ENCODE peak calls at places on chromosomes 7 and 10, in four cellular contexts. F is gastrocnemius medialis, G is left ventricle myocardium inferior, L is suprapubic skin. A is an unnamed sample.

GRCh38 chr7:53485354-53485753 is 449.9 kb downstream of the POM121L12 start:
- DNase-seq in F (no peak), G (no peak), L (no peak), A (no peak)

GRCh38 chr10:14146005-14146404 is 184.7 kb downstream of the FRMD4A start:
- DNase-seq in F (no peak), G (no peak), L (no peak), A (peak; percentile 83)

GRCh38 chr7:67484244-67484751 is 487.7 kb downstream of the TYW1 start:
- DNase-seq in F (peak; percentile 30), G (peak; percentile 23), L (no peak), A (peak; percentile 66)

GRCh38 chr10:75043256-75044121 is 68.0 kb upstream of the SAMD8 start:
- DNase-seq in F (no peak), G (no peak), L (no peak), A (no peak)

GRCh38 chr7:95026421-95027072 is 119.2 kb downstream of the PPP1R9A start:
- DNase-seq in F (no peak), G (no peak), L (no peak), A (no peak)

GRCh38 chr7:127769696-127770400 is 117.9 kb downstream of the SND1 start:
- DNase-seq in F (no peak), G (no peak), L (no peak), A (peak; percentile 16)

GRCh38 chr7:80387634-80388033 is 124.2 kb downstream of the GNAT3 start:
- DNase-seq in F (no peak), G (no peak), L (no peak), A (no peak)

GRCh38 chr10:63699785-63700184 is 178.6 kb downstream of the REEP3 start:
- DNase-seq in F (no peak), G (no peak), L (no peak), A (peak; percentile 75)

GRCh38 chr10:129438024-129438423 is 29.0 kb upstream of the MGMT start:
- DNase-seq in F (no peak), G (no peak), L (no peak), A (no peak)

GRCh38 chr10:75959209-75959608 is 527.8 kb downstream of the LRMDA start:
- DNase-seq in F (no peak), G (no peak), L (no peak), A (peak; percentile 95)

GRCh38 chr10:133241501-133242205 is 4.0 kb downstream of the VENTX start:
- DNase-seq in F (no peak), G (no peak), L (no peak), A (no peak)

GRCh38 chr10:133245439-133246235 is 8.0 kb downstream of the VENTX start:
- DNase-seq in F (no peak), G (no peak), L (no peak), A (no peak)

GRCh38 chr10:133242611-133243356 is 5.1 kb downstream of the VENTX start:
- DNase-seq in F (no peak), G (no peak), L (no peak), A (no peak)

GRCh38 chr10:133246236-133246626 is 8.6 kb downstream of the VENTX start:
- DNase-seq in F (no peak), G (no peak), L (no peak), A (no peak)

GRCh38 chr10:133243593-133243992 is 5.9 kb downstream of the VENTX start:
- DNase-seq in F (no peak), G (no peak), L (no peak), A (no peak)
- H3K27me3 ChIP-seq in F (peaks cover 36% of the 10 kb centered on the region), G (peaks cover 100% of the 10 kb centered on the region), L (peaks cover 98% of the 10 kb centered on the region), A (peaks cover 12% of the 10 kb centered on the region)

GRCh38 chr10:12214763-12215218 is 18.8 kb downstream of the CDC123 start:
- DNase-seq in F (no peak), G (no peak), L (no peak), A (peak; percentile 71)
- TF ChIP-seq CTCF in F (peak; percentile 24), G (peak; percentile 77), L (peak; percentile 65), A (peak; percentile 61)

GRCh38 chr7:29196971-29197370 is 2.4 kb downstream of the CHN2 start:
- DNase-seq in F (no peak), G (no peak), L (no peak), A (no peak)
- H3K27me3 ChIP-seq in F (peaks cover 5% of the 10 kb centered on the region), G (peaks cover 31% of the 10 kb centered on the region), L (peaks cover 26% of the 10 kb centered on the region), A (peaks cover 23% of the 10 kb centered on the region)

GRCh38 chr7:25839084-25839769 is 312.8 kb upstream of the NFE2L3 start:
- DNase-seq in F (no peak), G (no peak), L (no peak), A (no peak)
- TF ChIP-seq CTCF in F (peak; percentile 53), G (no peak), L (no peak), A (peak; percentile 43)

GRCh38 chr7:105199372-105199771 is 185.4 kb downstream of the KMT2E start:
- DNase-seq in F (no peak), G (no peak), L (no peak), A (peak; percentile 40)
- H3K27me3 ChIP-seq in F (no peaks in the 10 kb centered on the region), G (no peaks in the 10 kb centered on the region), L (no peaks in the 10 kb centered on the region), A (no peaks in the 10 kb centered on the region)